ENCODE peak calls at places on chromosomes 2 and 18, in five cellular contexts. G is LoVo, M is T-helper 1 cell, E is epithelial cell of proximal tubule, X is T-cell. J is an unnamed sample.

GRCh38 chr2:234368861-234369261 is 128.0 kb downstream of the ARL4C start:
- DNase-seq in E (peak), X (peak), G (peak), M (no peak), J (peak)

GRCh38 chr2:169184074-169184473 is 114.7 kb downstream of the DHRS9 start:
- DNase-seq in M (no peak), E (no peak), G (no peak), X (no peak), J (no peak)

GRCh38 chr2:88753833-88754584 is 62.5 kb downstream of the RPIA start:
- DNase-seq in G (no peak), E (no peak), M (no peak), X (peak), J (no peak)

GRCh38 chr2:2519381-2519780 is 188.3 kb upstream of the MYT1L start:
- DNase-seq in X (no peak), M (no peak), E (no peak), G (no peak), J (no peak)

GRCh38 chr18:59950215-59950944 is 50.6 kb downstream of the PMAIP1 start:
- DNase-seq in E (no peak), X (no peak), M (no peak), G (no peak), J (no peak)

GRCh38 chr2:172919732-172920131 is 155.9 kb upstream of the MAP3K20 start:
- DNase-seq in E (no peak), M (no peak), X (no peak), G (no peak), J (no peak)

GRCh38 chr2:239800785-239801184 is 224.4 kb downstream of the NDUFA10 start:
- DNase-seq in E (no peak), M (no peak), G (no peak), X (no peak), J (no peak)

GRCh38 chr2:151775057-151775740 is 40.9 kb upstream of the NEB start:
- DNase-seq in G (no peak), M (no peak), X (no peak), E (no peak), J (no peak)

GRCh38 chr2:60567919-60568874 is 14.7 kb upstream of the BCL11A start:
- DNase-seq in X (no peak), M (no peak), E (no peak), G (no peak), J (no peak)

GRCh38 chr2:5689790-5690189 is 2.4 kb upstream of the SOX11 start:
- DNase-seq in M (no peak), G (no peak), X (no peak), E (no peak), J (no peak)

GRCh38 chr18:68660355-68661183 is 54.3 kb downstream of the TMX3 start:
- DNase-seq in M (no peak), G (peak), X (no peak), E (peak), J (no peak)

GRCh38 chr18:56899660-56900059 is 247.2 kb upstream of the BOD1L2 start:
- DNase-seq in X (no peak), G (no peak), E (no peak), M (no peak), J (no peak)

GRCh38 chr2:100237770-100238169 is 84.5 kb downstream of the LONRF2 start:
- DNase-seq in X (no peak), M (no peak), G (no peak), E (no peak), J (no peak)

GRCh38 chr2:52289776-52290175 is 1257.8 kb upstream of the NRXN1 start:
- DNase-seq in M (no peak), G (peak), E (no peak), X (no peak), J (no peak)

GRCh38 chr18:73431620-73432019 is 563.8 kb upstream of the NETO1 start:
- DNase-seq in E (no peak), X (no peak), G (no peak), M (no peak), J (no peak)

GRCh38 chr18:74946646-74947045 is 262.3 kb downstream of the PTGR3 start:
- DNase-seq in X (no peak), G (no peak), M (no peak), E (no peak), J (no peak)

GRCh38 chr2:234861841-234862735 is 89.7 kb upstream of the SH3BP4 start:
- DNase-seq in X (no peak), M (no peak), E (no peak), G (no peak), J (no peak)

GRCh38 chr2:217703999-217704398 is 298.8 kb downstream of the TNS1 start:
- DNase-seq in M (no peak), E (no peak), G (no peak), X (no peak), J (no peak)

GRCh38 chr2:132703396-132703795 is 33.4 kb upstream of the LYPD1 start:
- DNase-seq in M (no peak), E (no peak), G (no peak), X (no peak), J (no peak)

GRCh38 chr2:204881519-204882111 is 336.3 kb downstream of the PARD3B start:
- DNase-seq in M (no peak), G (no peak), E (no peak), X (no peak), J (no peak)

GRCh38 chr2:88269832-88270231 is 99.7 kb downstream of the THNSL2 start:
- DNase-seq in G (no peak), X (no peak), M (no peak), E (no peak), J (no peak)

GRCh38 chr2:68693947-68694346 is 40.7 kb upstream of the ARHGAP25 start:
- DNase-seq in G (no peak), X (no peak), E (no peak), M (no peak), J (no peak)

GRCh38 chr2:18149660-18150246 is 271.3 kb downstream of the KCNS3 start:
- DNase-seq in G (peak), X (no peak), M (no peak), E (no peak), J (no peak)

GRCh38 chr2:88690591-88691338 is 708 bp upstream of the RPIA start:
- DNase-seq in M (peak), G (peak), X (peak), E (no peak), J (peak)

GRCh38 chr2:44010266-44010665 is 14.5 kb upstream of the LRPPRC start:
- DNase-seq in E (no peak), X (no peak), G (no peak), M (no peak), J (no peak)